ENCODE peak calls at places on chromosomes 5 and 9, in nine cellular contexts. R, W, J, P, H, K, X, Y and C are unnamed samples.

GRCh38 chr5:152883061-152883460 is 478.0 kb upstream of the NMUR2 start:
- DNase-seq in J (no peak), H (no peak), Y (no peak), W (no peak), K (no peak), X (no peak), P (no peak), R (no peak), C (no peak)

GRCh38 chr9:131811405-131811804 is 71.5 kb upstream of the RAPGEF1 start:
- DNase-seq in X (no peak), P (no peak), R (no peak), H (no peak), Y (no peak), J (no peak), K (no peak), W (no peak), C (no peak)

GRCh38 chr9:78074385-78075291 is 43.0 kb upstream of the GNAQ start:
- DNase-seq in R (no peak), W (peak; percentile 33), J (no peak), K (no peak), Y (no peak), H (no peak), X (no peak), P (no peak), C (no peak)

GRCh38 chr5:146005723-146006122 is 69.3 kb downstream of the SH3RF2 start:
- DNase-seq in Y (no peak), W (no peak), P (no peak), K (no peak), H (no peak), R (no peak), J (no peak), X (no peak), C (no peak)

GRCh38 chr5:133246376-133247144 is 194.7 kb downstream of the HSPA4 start:
- DNase-seq in J (no peak), R (no peak), Y (no peak), X (no peak), P (no peak), W (peak; percentile 79), H (no peak), K (no peak), C (no peak)

GRCh38 chr5:179343021-179343781 is 2.1 kb downstream of the ADAMTS2 start:
- DNase-seq in H (no peak), J (no peak), Y (no peak), K (no peak), P (no peak), X (no peak), R (no peak), W (peak; percentile 36), C (no peak)

GRCh38 chr5:102910240-102911226 is 155.4 kb downstream of the PAM start:
- DNase-seq in K (no peak), Y (peak; percentile 55), H (no peak), P (peak; percentile 62), W (peak; percentile 90), J (no peak), R (no peak), X (no peak), C (peak; percentile 88)

GRCh38 chr5:174811438-174811837 is 87.1 kb downstream of the MSX2 start:
- DNase-seq in K (no peak), Y (no peak), R (no peak), H (no peak), J (no peak), X (no peak), P (no peak), W (no peak), C (no peak)

GRCh38 chr9:18002718-18003438 is 424.0 kb downstream of the SH3GL2 start:
- DNase-seq in X (no peak), H (no peak), Y (no peak), P (no peak), R (no peak), W (no peak), K (no peak), J (no peak), C (no peak)

GRCh38 chr5:124457101-124457500 is 289.3 kb downstream of the ZNF608 start:
- DNase-seq in J (no peak), X (no peak), Y (no peak), W (no peak), P (no peak), R (no peak), K (no peak), H (no peak), C (no peak)

GRCh38 chr9:77224750-77225312 is 47.5 kb downstream of the VPS13A start:
- DNase-seq in Y (no peak), J (no peak), P (peak; percentile 82), R (no peak), H (no peak), W (peak; percentile 48), K (no peak), X (no peak), C (no peak)

GRCh38 chr9:25636026-25636425 is 42.2 kb downstream of the TUSC1 start:
- DNase-seq in K (no peak), X (no peak), P (no peak), W (no peak), H (no peak), J (no peak), Y (no peak), R (no peak), C (no peak)

GRCh38 chr9:21803674-21804048 is 1.2 kb downstream of the MTAP start:
- DNase-seq in Y (peak; percentile 27), X (no peak), W (peak; percentile 36), R (no peak), K (no peak), P (no peak), J (no peak), H (no peak), C (no peak)

GRCh38 chr5:66864240-66864884 is 268.2 kb downstream of the MAST4 start:
- DNase-seq in Y (peak; percentile 38), W (peak; percentile 52), R (no peak), K (peak; percentile 15), X (no peak), H (no peak), P (peak; percentile 76), J (no peak), C (no peak)

GRCh38 chr9:105244274-105244995 is at the start of gene SLC44A1:
- DNase-seq in Y (peak; percentile 96), W (peak; percentile 96), H (peak; percentile 95), R (peak; percentile 81), X (peak; percentile 96), J (peak; percentile 98), K (peak; percentile 86), P (peak; percentile 97), C (peak; percentile 83)

GRCh38 chr9:99253772-99254431 is 31.8 kb downstream of the SEC61B start:
- DNase-seq in P (no peak), Y (no peak), R (no peak), X (no peak), K (no peak), W (peak; percentile 63), J (no peak), H (no peak), C (no peak)

GRCh38 chr5:77211013-77211690 is 672 bp downstream of the PDE8B start:
- DNase-seq in X (no peak), K (no peak), J (no peak), P (no peak), H (peak; percentile 41), R (no peak), Y (no peak), W (peak; percentile 8), C (no peak)

GRCh38 chr5:525916-526315 is 1.7 kb upstream of the SLC9A3 start:
- DNase-seq in R (no peak), H (no peak), K (no peak), X (no peak), J (no peak), W (no peak), P (no peak), Y (no peak), C (no peak)

GRCh38 chr5:176784218-176785165 is 25.9 kb upstream of the UNC5A start:
- DNase-seq in R (no peak), J (no peak), Y (peak; percentile 30), K (peak; percentile 15), P (peak; percentile 93), W (peak; percentile 90), H (no peak), X (no peak), C (peak; percentile 81)

GRCh38 chr5:110957934-110958333 is 113.6 kb upstream of the TSLP start:
- DNase-seq in K (no peak), R (no peak), W (peak; percentile 65), X (no peak), Y (no peak), J (no peak), P (peak; percentile 86), H (no peak), C (no peak)

GRCh38 chr9:84862786-84863185 is 193.3 kb downstream of the NTRK2 start:
- DNase-seq in J (no peak), X (no peak), H (peak; percentile 17), W (peak; percentile 3), Y (peak; percentile 7), R (no peak), K (no peak), P (peak; percentile 23), C (no peak)

GRCh38 chr5:610011-610743 is 2.0 kb upstream of the CEP72 start:
- DNase-seq in P (no peak), Y (no peak), H (no peak), K (no peak), R (no peak), X (no peak), J (no peak), W (no peak), C (no peak)

GRCh38 chr9:22216730-22217160 is 207.6 kb upstream of the CDKN2B start:
- DNase-seq in R (no peak), J (no peak), W (peak; percentile 78), K (peak; percentile 8), X (no peak), Y (no peak), P (peak; percentile 75), H (no peak), C (peak; percentile 65)

GRCh38 chr5:113240032-113240431 is 194.8 kb downstream of the TSSK1B start:
- DNase-seq in Y (no peak), W (no peak), R (no peak), P (no peak), K (no peak), J (no peak), H (no peak), X (no peak), C (no peak)

GRCh38 chr9:99490736-99491135 is 268.7 kb downstream of the SEC61B start:
- DNase-seq in P (peak; percentile 33), Y (no peak), R (no peak), H (no peak), X (no peak), K (no peak), W (peak; percentile 23), J (no peak), C (no peak)

GRCh38 chr5:166165600-166165999 is 2125.8 kb upstream of the WWC1 start:
- DNase-seq in P (no peak), Y (peak; percentile 38), H (no peak), X (no peak), K (no peak), W (no peak), R (no peak), J (peak; percentile 83), C (no peak)

GRCh38 chr9:37026936-37027581 is 7.0 kb downstream of the PAX5 start:
- DNase-seq in P (no peak), Y (no peak), K (no peak), W (no peak), J (no peak), R (no peak), X (no peak), H (no peak), C (no peak)

GRCh38 chr9:123656565-123656964 is 273.4 kb downstream of the DENND1A start:
- DNase-seq in H (no peak), W (peak; percentile 22), R (no peak), P (peak; percentile 45), K (no peak), J (no peak), X (no peak), Y (no peak), C (no peak)

GRCh38 chr5:151085517-151086031 is 4.7 kb upstream of the TNIP1 start:
- DNase-seq in X (no peak), P (peak; percentile 48), R (no peak), H (no peak), K (no peak), J (no peak), Y (peak; percentile 53), W (peak; percentile 83), C (no peak)

GRCh38 chr9:96453625-96454024 is 3.7 kb downstream of the HABP4 start:
- DNase-seq in P (peak; percentile 53), W (peak; percentile 62), J (peak; percentile 7), H (no peak), X (no peak), K (peak; percentile 25), R (no peak), Y (peak; percentile 53), C (no peak)

GRCh38 chr5:15510092-15510491 is 10.1 kb downstream of the FBXL7 start:
- DNase-seq in P (peak; percentile 29), H (no peak), X (no peak), Y (no peak), K (no peak), R (no peak), J (no peak), W (no peak), C (no peak)